ENCODE peak calls at places on chromosomes 2 and 18, in eight cellular contexts. K is mesendoderm, E is mammary epithelial cell, W is GM23248, J is K562, Y is GM23338, U is H9, X is hepatocyte. Z is an unnamed sample.

GRCh38 chr2:230714122-230714453 is 1.4 kb downstream of the CAB39 start:
- DNase-seq in K (peak), E (peak), W (peak), J (peak), Y (peak), U (no peak), X (peak), Z (peak)

GRCh38 chr18:52045946-52046345 is 294.1 kb upstream of the DCC start:
- DNase-seq in K (no peak), E (peak), W (no peak), J (no peak), Y (no peak), U (no peak), X (no peak), Z (peak)

GRCh38 chr2:208315081-208315788 is 49.2 kb downstream of the PIKFYVE start:
- DNase-seq in K (no peak), E (peak), W (peak), J (no peak), Y (no peak), U (no peak), X (no peak), Z (no peak)

GRCh38 chr2:231820786-231821303 is 34.6 kb downstream of the COPS7B start:
- DNase-seq in K (no peak), E (no peak), W (peak), J (no peak), Y (no peak), U (no peak), X (no peak), Z (no peak)

GRCh38 chr2:69464575-69464974 is 27.3 kb upstream of the NFU1 start:
- DNase-seq in K (no peak), E (peak), W (peak), J (peak), Y (no peak), U (no peak), X (peak), Z (no peak)

GRCh38 chr2:240467659-240468299 is 32.3 kb downstream of the GPC1 start:
- DNase-seq in K (no peak), E (no peak), W (no peak), J (no peak), Y (no peak), U (peak), X (peak), Z (no peak)

GRCh38 chr18:54946149-54946581 is 13.1 kb downstream of the CCDC68 start:
- DNase-seq in K (no peak), E (no peak), W (peak), J (peak), Y (no peak), U (no peak), X (peak), Z (no peak)

GRCh38 chr2:133768261-133769021 is 200.2 kb upstream of the NCKAP5 start:
- DNase-seq in K (no peak), E (peak), W (no peak), J (no peak), Y (no peak), U (no peak), X (no peak), Z (no peak)

GRCh38 chr2:203772766-203773165 is 66.3 kb downstream of the CD28 start:
- DNase-seq in K (no peak), E (no peak), W (no peak), J (no peak), Y (no peak), U (no peak), X (no peak), Z (no peak)

GRCh38 chr18:77134611-77135010 is 2.0 kb upstream of the MBP start:
- DNase-seq in K (no peak), E (no peak), W (no peak), J (no peak), Y (no peak), U (no peak), X (no peak), Z (no peak)

GRCh38 chr2:37322368-37322767 is 2.3 kb downstream of the PRKD3 start:
- DNase-seq in K (no peak), E (no peak), W (peak), J (peak), Y (no peak), U (no peak), X (no peak), Z (no peak)

GRCh38 chr2:240596491-240596931 is 10.0 kb downstream of the CAPN10 start:
- DNase-seq in K (no peak), E (no peak), W (no peak), J (no peak), Y (no peak), U (no peak), X (no peak), Z (no peak)

GRCh38 chr2:46849741-46850474 is 65.7 kb downstream of the MCFD2 start:
- DNase-seq in K (no peak), E (no peak), W (peak), J (peak), Y (no peak), U (no peak), X (peak), Z (no peak)

GRCh38 chr2:20916604-20917286 is 93.8 kb upstream of the LDAH start:
- DNase-seq in K (peak), E (peak), W (peak), J (peak), Y (peak), U (peak), X (peak), Z (no peak)

GRCh38 chr2:53786371-53787254 is at the start of the genes ASB3 and ERLEC1:
- DNase-seq in K (peak), E (peak), W (peak), J (peak), Y (peak), U (peak), X (peak), Z (peak)

GRCh38 chr2:220550995-220551702 is 923.7 kb downstream of the SLC4A3 start:
- DNase-seq in K (no peak), E (peak), W (no peak), J (no peak), Y (no peak), U (no peak), X (no peak), Z (no peak)

GRCh38 chr2:39542523-39542922 is 105.4 kb upstream of the MAP4K3 start:
- DNase-seq in K (peak), E (no peak), W (no peak), J (no peak), Y (no peak), U (no peak), X (no peak), Z (peak)

GRCh38 chr18:10923671-10924070 is 225.7 kb downstream of the PIEZO2 start:
- DNase-seq in K (no peak), E (no peak), W (peak), J (no peak), Y (no peak), U (no peak), X (no peak), Z (no peak)

GRCh38 chr2:67050621-67051020 is 346.5 kb upstream of the ETAA1 start:
- DNase-seq in K (no peak), E (no peak), W (peak), J (no peak), Y (no peak), U (no peak), X (no peak), Z (no peak)

GRCh38 chr2:174596994-174597346 is 634 bp downstream of the WIPF1 start:
- DNase-seq in K (no peak), E (no peak), W (no peak), J (no peak), Y (no peak), U (no peak), X (no peak), Z (no peak)
- H3K27ac ChIP-seq in K (no peak), E (no peak), W (peak), J (no peak), Y (no peak), U (no peak), X (no peak), Z (no peak)

GRCh38 chr2:143545059-143545458 is 415.8 kb downstream of the ARHGAP15 start:
- DNase-seq in K (no peak), E (no peak), W (no peak), J (no peak), Y (no peak), U (no peak), X (no peak), Z (no peak)

GRCh38 chr2:143545643-143546275 is 416.5 kb downstream of the ARHGAP15 start:
- DNase-seq in K (no peak), E (no peak), W (peak), J (no peak), Y (no peak), U (no peak), X (no peak), Z (no peak)
- H3K4me2 ChIP-seq in K (no peak), E (no peak), W (peak), J (no peak), Y (no peak), U (no peak), X (peak), Z (peak)

DNA sequence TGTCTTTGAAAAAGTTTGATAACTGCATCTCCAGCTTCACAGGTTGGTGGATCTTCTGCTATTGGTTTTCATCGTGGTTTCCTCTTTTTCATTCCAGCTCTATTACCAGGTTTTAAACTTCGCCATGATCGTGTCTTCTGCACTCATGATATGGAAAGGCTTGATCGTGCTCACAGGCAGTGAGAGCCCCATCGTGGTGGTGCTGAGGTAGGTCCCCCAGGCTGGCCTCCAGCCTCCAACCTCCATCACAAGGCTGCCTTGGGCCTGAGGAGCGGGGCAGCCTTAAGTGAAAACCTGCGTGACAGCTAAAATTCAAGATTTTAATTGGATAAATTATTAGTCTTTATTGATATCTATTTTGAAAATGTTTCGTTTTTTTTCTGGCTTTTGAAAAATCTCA is 9.7 kb downstream of the SEC11C start:
- DNase-seq in K (no peak), E (no peak), W (no peak), J (no peak), Y (no peak), U (no peak), X (no peak), Z (no peak)
- H3K27ac ChIP-seq in K (no peak), E (no peak), W (no peak), J (no peak), Y (no peak), U (no peak), X (no peak), Z (no peak)

GRCh38 chr2:190524928-190525327 is 9.6 kb downstream of the NEMP2 start:
- DNase-seq in K (no peak), E (no peak), W (no peak), J (no peak), Y (no peak), U (no peak), X (no peak), Z (no peak)

GRCh38 chr2:190528521-190529001 is 6.0 kb downstream of the NEMP2 start:
- DNase-seq in K (no peak), E (peak), W (peak), J (no peak), Y (no peak), U (no peak), X (peak), Z (no peak)

GRCh38 chr2:190526105-190526708 is 8.3 kb downstream of the NEMP2 start:
- DNase-seq in K (no peak), E (no peak), W (no peak), J (no peak), Y (no peak), U (no peak), X (no peak), Z (no peak)

GRCh38 chr2:190529486-190530104 is 4.9 kb downstream of the NEMP2 start:
- DNase-seq in K (no peak), E (no peak), W (no peak), J (no peak), Y (no peak), U (no peak), X (no peak), Z (no peak)

GRCh38 chr2:190527214-190527613 is 7.3 kb downstream of the NEMP2 start:
- DNase-seq in K (no peak), E (no peak), W (no peak), J (no peak), Y (no peak), U (no peak), X (no peak), Z (no peak)
- H3K4me2 ChIP-seq in K (no peak), E (no peak), W (no peak), J (no peak), Y (no peak), U (no peak), X (no peak), Z (no peak)

DNA sequence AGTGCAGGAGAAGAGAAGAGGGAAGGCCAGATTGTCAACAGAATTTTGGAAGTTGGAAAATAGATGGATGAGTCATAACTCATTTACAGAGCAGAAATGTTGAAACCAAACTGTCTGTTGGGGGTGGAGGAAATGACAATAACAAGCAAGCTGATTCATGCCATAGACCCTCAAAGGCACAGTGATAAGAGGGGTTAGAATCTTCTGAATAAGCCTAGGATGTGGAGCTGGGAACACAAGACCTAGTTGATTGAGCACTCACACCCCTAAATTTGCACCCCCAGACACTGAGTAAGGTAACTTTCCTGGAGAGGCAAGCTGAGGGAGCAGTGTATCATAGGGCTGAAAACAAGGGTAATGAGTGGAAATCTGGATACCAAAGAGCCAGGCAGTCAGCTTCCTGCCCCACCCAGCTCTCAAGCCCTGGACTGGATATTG is 141.4 kb downstream of the SCG2 start:
- DNase-seq in K (peak), E (peak), W (peak), J (no peak), Y (no peak), U (no peak), X (no peak), Z (no peak)
- H3K27ac ChIP-seq in K (no peak), E (peak), W (peak), J (no peak), Y (no peak), U (no peak), X (no peak), Z (no peak)

GRCh38 chr2:236162804-236163482 is 5.2 kb downstream of the GBX2 start:
- DNase-seq in K (no peak), E (no peak), W (no peak), J (no peak), Y (peak), U (no peak), X (no peak), Z (peak)
- H3K4me2 ChIP-seq in K (no peak), E (no peak), W (no peak), J (no peak), Y (peak), U (no peak), X (peak), Z (peak)

GRCh38 chr18:46411862-46412690 is 244.9 kb downstream of the LOXHD1 start:
- DNase-seq in K (peak), E (peak), W (no peak), J (no peak), Y (peak), U (peak), X (no peak), Z (no peak)
- H3K27ac ChIP-seq in K (no peak), E (no peak), W (no peak), J (no peak), Y (no peak), U (no peak), X (no peak), Z (no peak)

GRCh38 chr2:55899881-55900280 is 23.7 kb downstream of the EFEMP1 start:
- DNase-seq in K (no peak), E (no peak), W (peak), J (no peak), Y (no peak), U (no peak), X (no peak), Z (no peak)
- H3K4me2 ChIP-seq in K (no peak), E (no peak), W (no peak), J (no peak), Y (no peak), U (no peak), X (no peak), Z (no peak)

Z was measured in neural progenitor cell.